ENCODE peak calls at places on chromosome 15, in eight cellular contexts. Y is stimulated activated CD4-positive, alpha-beta T cell treated with anti-CD3 and anti-CD28 coated beads, Interleukin-12 subunit alpha, Interleukin-12 subunit beta, amount 100 ng/mL, for 4 hours; D is SHP77; J is PC-3; R is ELR; A is cardiac septum; M is activated CD4-positive, CD25-positive, alpha-beta regulatory T cell; P is HuH-7.5. S is an unnamed sample.

GRCh38 chr15:68787609-68788264 is 33.0 kb downstream of the ANP32A start:
- DNase-seq in Y (no peak), D (no peak), J (no peak), R (no peak), A (no peak), M (no peak), P (no peak), S (no peak)

GRCh38 chr15:52078876-52079700 is 33.5 kb downstream of the BCL2L10 start:
- DNase-seq in Y (peak), D (peak), J (peak), R (peak), A (peak), M (peak), P (peak), S (peak)

GRCh38 chr15:40087991-40088928 is 20.4 kb downstream of the BMF start:
- DNase-seq in Y (no peak), D (no peak), J (no peak), R (no peak), A (peak), M (no peak), P (no peak), S (no peak)

GRCh38 chr15:90883971-90884718 is at the start of gene FES:
- DNase-seq in Y (no peak), D (no peak), J (no peak), R (peak), A (peak), M (no peak), P (no peak), S (peak)

GRCh38 chr15:92807971-92808571 is 92.1 kb upstream of the CHD2 start:
- DNase-seq in Y (no peak), D (no peak), J (peak), R (peak), A (no peak), M (no peak), P (no peak), S (peak)

GRCh38 chr15:49645937-49646336 is 25.1 kb downstream of the DTWD1 start:
- DNase-seq in Y (no peak), D (peak), J (peak), R (peak), A (no peak), M (no peak), P (no peak), S (peak)

GRCh38 chr15:50798684-50799083 is 33.2 kb upstream of the SPPL2A start:
- DNase-seq in Y (no peak), D (no peak), J (peak), R (peak), A (no peak), M (no peak), P (no peak), S (no peak)

GRCh38 chr15:77296773-77297337 is 123.0 kb downstream of the PEAK1 start:
- DNase-seq in Y (no peak), D (no peak), J (no peak), R (no peak), A (no peak), M (no peak), P (no peak), S (no peak)

GRCh38 chr15:50735156-50735555 is 30.4 kb downstream of the SPPL2A start:
- DNase-seq in Y (no peak), D (no peak), J (no peak), R (no peak), A (no peak), M (no peak), P (no peak), S (no peak)

GRCh38 chr15:69793783-69794451 is 303.8 kb downstream of the TLE3 start:
- DNase-seq in Y (no peak), D (no peak), J (no peak), R (no peak), A (no peak), M (no peak), P (no peak), S (no peak)

GRCh38 chr15:64897345-64897985 is 14.2 kb upstream of the ANKDD1A start:
- DNase-seq in Y (no peak), D (no peak), J (peak), R (peak), A (peak), M (no peak), P (no peak), S (peak)

GRCh38 chr15:72338617-72339321 is 18.8 kb upstream of the CELF6 start:
- DNase-seq in Y (no peak), D (no peak), J (peak), R (no peak), A (no peak), M (no peak), P (no peak), S (peak)

GRCh38 chr15:62644874-62645755 is 397.4 kb upstream of the TPM1 start:
- DNase-seq in Y (no peak), D (no peak), J (no peak), R (no peak), A (no peak), M (no peak), P (no peak), S (peak)

GRCh38 chr15:65470866-65471265 is 46.6 kb downstream of the DPP8 start:
- DNase-seq in Y (no peak), D (no peak), J (no peak), R (peak), A (no peak), M (no peak), P (no peak), S (no peak)

GRCh38 chr15:64355559-64356442 is at the start of gene CSNK1G1:
- DNase-seq in Y (peak), D (peak), J (peak), R (peak), A (peak), M (peak), P (peak), S (peak)

GRCh38 chr15:71603379-71603778 is 207.0 kb upstream of the NR2E3 start:
- DNase-seq in Y (no peak), D (no peak), J (no peak), R (no peak), A (no peak), M (no peak), P (no peak), S (no peak)

GRCh38 chr15:98549003-98549402 is 99.3 kb upstream of the IGF1R start:
- DNase-seq in Y (no peak), D (no peak), J (no peak), R (no peak), A (no peak), M (no peak), P (no peak), S (no peak)

GRCh38 chr15:56040081-56041035 is 46.9 kb upstream of the NEDD4 start:
- DNase-seq in Y (no peak), D (peak), J (peak), R (peak), A (no peak), M (no peak), P (no peak), S (peak)

S was measured in astrocyte of the spinal cord.